ENCODE peak calls at places on chromosome 7, in eight cellular contexts. One of them, this sample, is unnamed.

GRCh38 chr7:107035446-107035845 is 9.1 kb upstream of the PRKAR2B start:
- DNase-seq in upper lobe of right lung: no peak
- DNase-seq in Caki2: peak
- DNase-seq in hepatocyte: peak
- DNase-seq in GM12865: no peak
- DNase-seq in ELF-1: no peak
- DNase-seq in neural progenitor cell: no peak
- DNase-seq in stimulated activated CD4-positive, alpha-beta T cell treated with anti-CD3 and anti-CD28 coated beads, Interleukin-1b, Interleukin-23, amount 100 ng/mL, for 4 hours: no peak
- DNase-seq in this sample: peak

GRCh38 chr7:77538186-77538907 is 1.3 kb downstream of the PTPN12 start:
- DNase-seq in hepatocyte: peak
- DNase-seq in stimulated activated CD4-positive, alpha-beta T cell treated with anti-CD3 and anti-CD28 coated beads, Interleukin-1b, Interleukin-23, amount 100 ng/mL, for 4 hours: no peak
- DNase-seq in Caki2: peak
- DNase-seq in GM12865: peak
- DNase-seq in neural progenitor cell: peak
- DNase-seq in upper lobe of right lung: peak
- DNase-seq in ELF-1: peak
- DNase-seq in this sample: peak

GRCh38 chr7:153887756-153888591 is 164.2 kb upstream of the DPP6 start:
- DNase-seq in Caki2: no peak
- DNase-seq in stimulated activated CD4-positive, alpha-beta T cell treated with anti-CD3 and anti-CD28 coated beads, Interleukin-1b, Interleukin-23, amount 100 ng/mL, for 4 hours: no peak
- DNase-seq in GM12865: no peak
- DNase-seq in hepatocyte: no peak
- DNase-seq in upper lobe of right lung: no peak
- DNase-seq in neural progenitor cell: peak
- DNase-seq in ELF-1: no peak
- DNase-seq in this sample: no peak

GRCh38 chr7:18693401-18693800 is 197.9 kb downstream of the HDAC9 start:
- DNase-seq in neural progenitor cell: peak
- DNase-seq in ELF-1: peak
- DNase-seq in upper lobe of right lung: no peak
- DNase-seq in GM12865: peak
- DNase-seq in hepatocyte: peak
- DNase-seq in stimulated activated CD4-positive, alpha-beta T cell treated with anti-CD3 and anti-CD28 coated beads, Interleukin-1b, Interleukin-23, amount 100 ng/mL, for 4 hours: no peak
- DNase-seq in Caki2: no peak
- DNase-seq in this sample: peak

GRCh38 chr7:105718511-105718925 is 137.2 kb upstream of the EFCAB10 start:
- DNase-seq in Caki2: no peak
- DNase-seq in upper lobe of right lung: no peak
- DNase-seq in hepatocyte: no peak
- DNase-seq in stimulated activated CD4-positive, alpha-beta T cell treated with anti-CD3 and anti-CD28 coated beads, Interleukin-1b, Interleukin-23, amount 100 ng/mL, for 4 hours: no peak
- DNase-seq in ELF-1: peak
- DNase-seq in neural progenitor cell: no peak
- DNase-seq in GM12865: no peak
- DNase-seq in this sample: peak

GRCh38 chr7:144127714-144128334 is 4.8 kb downstream of the OR2A14 start:
- DNase-seq in Caki2: peak
- DNase-seq in GM12865: peak
- DNase-seq in upper lobe of right lung: peak
- DNase-seq in stimulated activated CD4-positive, alpha-beta T cell treated with anti-CD3 and anti-CD28 coated beads, Interleukin-1b, Interleukin-23, amount 100 ng/mL, for 4 hours: peak
- DNase-seq in ELF-1: peak
- DNase-seq in hepatocyte: peak
- DNase-seq in neural progenitor cell: peak
- DNase-seq in this sample: peak

GRCh38 chr7:158740657-158741293 is 36.2 kb upstream of the NCAPG2 start:
- DNase-seq in hepatocyte: peak
- DNase-seq in upper lobe of right lung: no peak
- DNase-seq in neural progenitor cell: no peak
- DNase-seq in stimulated activated CD4-positive, alpha-beta T cell treated with anti-CD3 and anti-CD28 coated beads, Interleukin-1b, Interleukin-23, amount 100 ng/mL, for 4 hours: no peak
- DNase-seq in GM12865: no peak
- DNase-seq in ELF-1: no peak
- DNase-seq in Caki2: no peak
- DNase-seq in this sample: no peak

GRCh38 chr7:3673524-3673923 is 372.5 kb downstream of the SDK1 start:
- DNase-seq in neural progenitor cell: peak
- DNase-seq in Caki2: no peak
- DNase-seq in ELF-1: peak
- DNase-seq in stimulated activated CD4-positive, alpha-beta T cell treated with anti-CD3 and anti-CD28 coated beads, Interleukin-1b, Interleukin-23, amount 100 ng/mL, for 4 hours: peak
- DNase-seq in GM12865: peak
- DNase-seq in upper lobe of right lung: peak
- DNase-seq in hepatocyte: peak
- DNase-seq in this sample: no peak

GRCh38 chr7:75854233-75854632 is 24.6 kb upstream of the RHBDD2 start:
- DNase-seq in Caki2: no peak
- DNase-seq in neural progenitor cell: no peak
- DNase-seq in ELF-1: no peak
- DNase-seq in stimulated activated CD4-positive, alpha-beta T cell treated with anti-CD3 and anti-CD28 coated beads, Interleukin-1b, Interleukin-23, amount 100 ng/mL, for 4 hours: no peak
- DNase-seq in upper lobe of right lung: no peak
- DNase-seq in GM12865: no peak
- DNase-seq in hepatocyte: no peak
- DNase-seq in this sample: peak

GRCh38 chr7:111184960-111185359 is 94.0 kb downstream of the LRRN3 start:
- DNase-seq in GM12865: no peak
- DNase-seq in hepatocyte: no peak
- DNase-seq in ELF-1: no peak
- DNase-seq in neural progenitor cell: no peak
- DNase-seq in upper lobe of right lung: no peak
- DNase-seq in Caki2: no peak
- DNase-seq in stimulated activated CD4-positive, alpha-beta T cell treated with anti-CD3 and anti-CD28 coated beads, Interleukin-1b, Interleukin-23, amount 100 ng/mL, for 4 hours: no peak
- DNase-seq in this sample: no peak

GRCh38 chr7:74084722-74085578 is 1.3 kb downstream of the LIMK1 start:
- DNase-seq in upper lobe of right lung: no peak
- DNase-seq in stimulated activated CD4-positive, alpha-beta T cell treated with anti-CD3 and anti-CD28 coated beads, Interleukin-1b, Interleukin-23, amount 100 ng/mL, for 4 hours: no peak
- DNase-seq in Caki2: no peak
- DNase-seq in GM12865: no peak
- DNase-seq in ELF-1: no peak
- DNase-seq in neural progenitor cell: no peak
- DNase-seq in hepatocyte: no peak
- DNase-seq in this sample: no peak

GRCh38 chr7:923108-924041 is 31.1 kb downstream of the ADAP1 start:
- DNase-seq in GM12865: peak
- DNase-seq in neural progenitor cell: no peak
- DNase-seq in Caki2: no peak
- DNase-seq in hepatocyte: peak
- DNase-seq in upper lobe of right lung: peak
- DNase-seq in stimulated activated CD4-positive, alpha-beta T cell treated with anti-CD3 and anti-CD28 coated beads, Interleukin-1b, Interleukin-23, amount 100 ng/mL, for 4 hours: peak
- DNase-seq in ELF-1: no peak
- DNase-seq in this sample: peak

GRCh38 chr7:142795339-142795863 is 24.6 kb downstream of the PRSS2 start:
- DNase-seq in Caki2: no peak
- DNase-seq in GM12865: no peak
- DNase-seq in neural progenitor cell: no peak
- DNase-seq in upper lobe of right lung: no peak
- DNase-seq in stimulated activated CD4-positive, alpha-beta T cell treated with anti-CD3 and anti-CD28 coated beads, Interleukin-1b, Interleukin-23, amount 100 ng/mL, for 4 hours: peak
- DNase-seq in ELF-1: no peak
- DNase-seq in hepatocyte: no peak
- DNase-seq in this sample: no peak

GRCh38 chr7:1093506-1093850 is 5.6 kb downstream of the GPER1 start:
- DNase-seq in stimulated activated CD4-positive, alpha-beta T cell treated with anti-CD3 and anti-CD28 coated beads, Interleukin-1b, Interleukin-23, amount 100 ng/mL, for 4 hours: no peak
- DNase-seq in GM12865: no peak
- DNase-seq in neural progenitor cell: no peak
- DNase-seq in Caki2: no peak
- DNase-seq in ELF-1: no peak
- DNase-seq in upper lobe of right lung: no peak
- DNase-seq in hepatocyte: no peak
- DNase-seq in this sample: no peak

GRCh38 chr7:94133460-94133859 is 129.3 kb upstream of the BET1 start:
- DNase-seq in GM12865: peak
- DNase-seq in hepatocyte: no peak
- DNase-seq in ELF-1: no peak
- DNase-seq in stimulated activated CD4-positive, alpha-beta T cell treated with anti-CD3 and anti-CD28 coated beads, Interleukin-1b, Interleukin-23, amount 100 ng/mL, for 4 hours: no peak
- DNase-seq in upper lobe of right lung: no peak
- DNase-seq in neural progenitor cell: no peak
- DNase-seq in Caki2: no peak
- DNase-seq in this sample: peak

GRCh38 chr7:72504057-72504456 is 91.9 kb upstream of the CALN1 start:
- DNase-seq in GM12865: no peak
- DNase-seq in hepatocyte: no peak
- DNase-seq in Caki2: no peak
- DNase-seq in upper lobe of right lung: no peak
- DNase-seq in stimulated activated CD4-positive, alpha-beta T cell treated with anti-CD3 and anti-CD28 coated beads, Interleukin-1b, Interleukin-23, amount 100 ng/mL, for 4 hours: no peak
- DNase-seq in ELF-1: no peak
- DNase-seq in neural progenitor cell: no peak
- DNase-seq in this sample: no peak

GRCh38 chr7:159104188-159105030 is 40.3 kb downstream of the VIPR2 start:
- DNase-seq in stimulated activated CD4-positive, alpha-beta T cell treated with anti-CD3 and anti-CD28 coated beads, Interleukin-1b, Interleukin-23, amount 100 ng/mL, for 4 hours: no peak
- DNase-seq in ELF-1: no peak
- DNase-seq in GM12865: no peak
- DNase-seq in neural progenitor cell: no peak
- DNase-seq in hepatocyte: no peak
- DNase-seq in Caki2: no peak
- DNase-seq in upper lobe of right lung: peak
- DNase-seq in this sample: no peak

GRCh38 chr7:123987445-123987844 is 45.4 kb downstream of the TMEM229A start:
- DNase-seq in upper lobe of right lung: no peak
- DNase-seq in GM12865: no peak
- DNase-seq in ELF-1: no peak
- DNase-seq in hepatocyte: no peak
- DNase-seq in neural progenitor cell: no peak
- DNase-seq in stimulated activated CD4-positive, alpha-beta T cell treated with anti-CD3 and anti-CD28 coated beads, Interleukin-1b, Interleukin-23, amount 100 ng/mL, for 4 hours: no peak
- DNase-seq in Caki2: no peak
- DNase-seq in this sample: no peak

GRCh38 chr7:25244193-25244592 is 15.9 kb upstream of the NPVF start:
- DNase-seq in upper lobe of right lung: no peak
- DNase-seq in neural progenitor cell: peak
- DNase-seq in GM12865: no peak
- DNase-seq in Caki2: no peak
- DNase-seq in hepatocyte: no peak
- DNase-seq in ELF-1: peak
- DNase-seq in stimulated activated CD4-positive, alpha-beta T cell treated with anti-CD3 and anti-CD28 coated beads, Interleukin-1b, Interleukin-23, amount 100 ng/mL, for 4 hours: no peak
- DNase-seq in this sample: no peak

GRCh38 chr7:95335093-95335492 is 10.8 kb upstream of the PON1 start:
- DNase-seq in neural progenitor cell: no peak
- DNase-seq in upper lobe of right lung: no peak
- DNase-seq in stimulated activated CD4-positive, alpha-beta T cell treated with anti-CD3 and anti-CD28 coated beads, Interleukin-1b, Interleukin-23, amount 100 ng/mL, for 4 hours: no peak
- DNase-seq in ELF-1: no peak
- DNase-seq in GM12865: no peak
- DNase-seq in hepatocyte: no peak
- DNase-seq in Caki2: peak
- DNase-seq in this sample: no peak

GRCh38 chr7:28617308-28617707 is 205.0 kb downstream of the CREB5 start:
- DNase-seq in hepatocyte: no peak
- DNase-seq in ELF-1: no peak
- DNase-seq in upper lobe of right lung: no peak
- DNase-seq in Caki2: no peak
- DNase-seq in stimulated activated CD4-positive, alpha-beta T cell treated with anti-CD3 and anti-CD28 coated beads, Interleukin-1b, Interleukin-23, amount 100 ng/mL, for 4 hours: no peak
- DNase-seq in neural progenitor cell: no peak
- DNase-seq in GM12865: peak
- DNase-seq in this sample: no peak

GRCh38 chr7:98423043-98423442 is 22.2 kb upstream of the BAIAP2L1 start:
- DNase-seq in upper lobe of right lung: no peak
- DNase-seq in stimulated activated CD4-positive, alpha-beta T cell treated with anti-CD3 and anti-CD28 coated beads, Interleukin-1b, Interleukin-23, amount 100 ng/mL, for 4 hours: no peak
- DNase-seq in Caki2: peak
- DNase-seq in neural progenitor cell: no peak
- DNase-seq in hepatocyte: peak
- DNase-seq in ELF-1: peak
- DNase-seq in GM12865: peak
- DNase-seq in this sample: peak

GRCh38 chr7:151647006-151647405 is 127.3 kb upstream of the RHEB start:
- DNase-seq in GM12865: no peak
- DNase-seq in ELF-1: no peak
- DNase-seq in hepatocyte: no peak
- DNase-seq in stimulated activated CD4-positive, alpha-beta T cell treated with anti-CD3 and anti-CD28 coated beads, Interleukin-1b, Interleukin-23, amount 100 ng/mL, for 4 hours: no peak
- DNase-seq in neural progenitor cell: no peak
- DNase-seq in Caki2: no peak
- DNase-seq in upper lobe of right lung: no peak
- DNase-seq in this sample: no peak

GRCh38 chr7:42099076-42099836 is 137.8 kb downstream of the GLI3 start:
- DNase-seq in upper lobe of right lung: no peak
- DNase-seq in GM12865: no peak
- DNase-seq in stimulated activated CD4-positive, alpha-beta T cell treated with anti-CD3 and anti-CD28 coated beads, Interleukin-1b, Interleukin-23, amount 100 ng/mL, for 4 hours: no peak
- DNase-seq in Caki2: no peak
- DNase-seq in hepatocyte: no peak
- DNase-seq in neural progenitor cell: no peak
- DNase-seq in ELF-1: no peak
- DNase-seq in this sample: no peak

GRCh38 chr7:41925946-41926345 is 223.1 kb upstream of the INHBA start:
- DNase-seq in Caki2: no peak
- DNase-seq in ELF-1: no peak
- DNase-seq in hepatocyte: no peak
- DNase-seq in neural progenitor cell: no peak
- DNase-seq in upper lobe of right lung: no peak
- DNase-seq in stimulated activated CD4-positive, alpha-beta T cell treated with anti-CD3 and anti-CD28 coated beads, Interleukin-1b, Interleukin-23, amount 100 ng/mL, for 4 hours: no peak
- DNase-seq in GM12865: no peak
- DNase-seq in this sample: no peak

GRCh38 chr7:40057292-40057691 is 77.1 kb downstream of the MPLKIP start:
- DNase-seq in upper lobe of right lung: no peak
- DNase-seq in Caki2: peak
- DNase-seq in stimulated activated CD4-positive, alpha-beta T cell treated with anti-CD3 and anti-CD28 coated beads, Interleukin-1b, Interleukin-23, amount 100 ng/mL, for 4 hours: no peak
- DNase-seq in neural progenitor cell: no peak
- DNase-seq in ELF-1: no peak
- DNase-seq in hepatocyte: peak
- DNase-seq in GM12865: no peak
- DNase-seq in this sample: no peak

GRCh38 chr7:107103369-107103768 is 58.9 kb downstream of the PRKAR2B start:
- DNase-seq in upper lobe of right lung: no peak
- DNase-seq in Caki2: no peak
- DNase-seq in hepatocyte: no peak
- DNase-seq in GM12865: no peak
- DNase-seq in neural progenitor cell: no peak
- DNase-seq in ELF-1: peak
- DNase-seq in stimulated activated CD4-positive, alpha-beta T cell treated with anti-CD3 and anti-CD28 coated beads, Interleukin-1b, Interleukin-23, amount 100 ng/mL, for 4 hours: no peak
- DNase-seq in this sample: peak

GRCh38 chr7:33186187-33186586 is 56.8 kb downstream of the BBS9 start:
- DNase-seq in upper lobe of right lung: no peak
- DNase-seq in stimulated activated CD4-positive, alpha-beta T cell treated with anti-CD3 and anti-CD28 coated beads, Interleukin-1b, Interleukin-23, amount 100 ng/mL, for 4 hours: no peak
- DNase-seq in hepatocyte: no peak
- DNase-seq in Caki2: no peak
- DNase-seq in GM12865: no peak
- DNase-seq in ELF-1: peak
- DNase-seq in neural progenitor cell: peak
- DNase-seq in this sample: no peak

GRCh38 chr7:134813668-134814067 is 34.2 kb downstream of the CALD1 start:
- DNase-seq in neural progenitor cell: no peak
- DNase-seq in hepatocyte: peak
- DNase-seq in upper lobe of right lung: no peak
- DNase-seq in GM12865: no peak
- DNase-seq in Caki2: no peak
- DNase-seq in ELF-1: no peak
- DNase-seq in stimulated activated CD4-positive, alpha-beta T cell treated with anti-CD3 and anti-CD28 coated beads, Interleukin-1b, Interleukin-23, amount 100 ng/mL, for 4 hours: no peak
- DNase-seq in this sample: no peak

GRCh38 chr7:19963695-19964094 is 190.3 kb upstream of the TMEM196 start:
- DNase-seq in GM12865: no peak
- DNase-seq in hepatocyte: no peak
- DNase-seq in upper lobe of right lung: no peak
- DNase-seq in ELF-1: no peak
- DNase-seq in neural progenitor cell: no peak
- DNase-seq in Caki2: no peak
- DNase-seq in stimulated activated CD4-positive, alpha-beta T cell treated with anti-CD3 and anti-CD28 coated beads, Interleukin-1b, Interleukin-23, amount 100 ng/mL, for 4 hours: no peak
- DNase-seq in this sample: no peak

GRCh38 chr7:20477091-20477490 is 138.4 kb upstream of the ABCB5 start:
- DNase-seq in stimulated activated CD4-positive, alpha-beta T cell treated with anti-CD3 and anti-CD28 coated beads, Interleukin-1b, Interleukin-23, amount 100 ng/mL, for 4 hours: no peak
- DNase-seq in Caki2: no peak
- DNase-seq in GM12865: no peak
- DNase-seq in upper lobe of right lung: no peak
- DNase-seq in ELF-1: no peak
- DNase-seq in neural progenitor cell: no peak
- DNase-seq in hepatocyte: no peak
- DNase-seq in this sample: no peak

GRCh38 chr7:13508586-13508985 is 480.9 kb downstream of the ETV1 start:
- DNase-seq in stimulated activated CD4-positive, alpha-beta T cell treated with anti-CD3 and anti-CD28 coated beads, Interleukin-1b, Interleukin-23, amount 100 ng/mL, for 4 hours: no peak
- DNase-seq in GM12865: no peak
- DNase-seq in neural progenitor cell: peak
- DNase-seq in ELF-1: peak
- DNase-seq in upper lobe of right lung: no peak
- DNase-seq in Caki2: no peak
- DNase-seq in hepatocyte: no peak
- DNase-seq in this sample: no peak

GRCh38 chr7:34128762-34129161 is 223.4 kb downstream of the BMPER start:
- DNase-seq in upper lobe of right lung: no peak
- DNase-seq in hepatocyte: no peak
- DNase-seq in neural progenitor cell: no peak
- DNase-seq in Caki2: no peak
- DNase-seq in stimulated activated CD4-positive, alpha-beta T cell treated with anti-CD3 and anti-CD28 coated beads, Interleukin-1b, Interleukin-23, amount 100 ng/mL, for 4 hours: no peak
- DNase-seq in ELF-1: no peak
- DNase-seq in GM12865: no peak
- DNase-seq in this sample: no peak

GRCh38 chr7:134820778-134821177 is 41.3 kb downstream of the CALD1 start:
- DNase-seq in neural progenitor cell: no peak
- DNase-seq in Caki2: no peak
- DNase-seq in upper lobe of right lung: no peak
- DNase-seq in ELF-1: no peak
- DNase-seq in GM12865: no peak
- DNase-seq in hepatocyte: no peak
- DNase-seq in stimulated activated CD4-positive, alpha-beta T cell treated with anti-CD3 and anti-CD28 coated beads, Interleukin-1b, Interleukin-23, amount 100 ng/mL, for 4 hours: no peak
- DNase-seq in this sample: no peak

This sample was measured in MV-4-11.